ENCODE peak calls at places on chromosomes 4 and X, in seven cellular contexts. U is HCT116, D is upper lobe of right lung, M is IMR-90, L is left ventricle myocardium inferior, W is breast epithelium, J is psoas muscle. N is an unnamed sample.

GRCh38 chr4:155787113-155787710 is 28.4 kb downstream of the GUCY1B1 start:
- DNase-seq in U (peak; percentile 44), D (no peak), M (peak; percentile 70), L (no peak), W (no peak), J (no peak), N (no peak)

GRCh38 chr4:181909368-181909767 is 333.8 kb upstream of the TENM3 start:
- DNase-seq in U (no peak), D (no peak), M (peak; percentile 91), L (no peak), W (no peak), J (no peak), N (no peak)

GRCh38 chrX:44651347-44651746 is 108.7 kb upstream of the FUNDC1 start:
- DNase-seq in U (peak; percentile 3), D (no peak), M (no peak), L (no peak), W (no peak), J (peak; percentile 77), N (no peak)

GRCh38 chrX:10722804-10723364 is 102.5 kb upstream of the MID1 start:
- DNase-seq in U (peak; percentile 10), D (no peak), M (peak; percentile 67), L (no peak), W (peak; percentile 28), J (no peak), N (peak; percentile 45)

GRCh38 chr4:104128850-104129213 is 365.9 kb downstream of the CXXC4 start:
- DNase-seq in U (peak; percentile 3), D (no peak), M (no peak), L (no peak), W (no peak), J (no peak), N (peak; percentile 49)

GRCh38 chr4:113467581-113467980 is 294.0 kb downstream of the CAMK2D start:
- DNase-seq in U (no peak), D (no peak), M (peak; percentile 68), L (no peak), W (no peak), J (no peak), N (no peak)

GRCh38 chr4:37989398-37990260 is 29.4 kb downstream of the PTTG2 start:
- DNase-seq in U (no peak), D (no peak), M (no peak), L (no peak), W (no peak), J (no peak), N (no peak)

GRCh38 chr4:122732329-122733026 is at the start of gene BBS12:
- DNase-seq in U (peak; percentile 98), D (peak; percentile 98), M (peak; percentile 99), L (peak; percentile 98), W (peak; percentile 98), J (peak; percentile 98), N (peak; percentile 98)

GRCh38 chrX:43969504-43970501 is 3.4 kb downstream of the NDP start:
- DNase-seq in U (no peak), D (no peak), M (peak; percentile 56), L (no peak), W (peak; percentile 19), J (no peak), N (no peak)

GRCh38 chr4:81259151-81259550 is 44.1 kb upstream of the PRKG2 start:
- DNase-seq in U (no peak), D (no peak), M (no peak), L (no peak), W (no peak), J (no peak), N (no peak)

GRCh38 chrX:67692246-67692645 is 148.4 kb downstream of the AR start:
- DNase-seq in U (no peak), D (no peak), M (peak; percentile 16), L (no peak), W (no peak), J (no peak), N (no peak)

GRCh38 chrX:107902721-107903120 is 77.1 kb downstream of the MID2 start:
- DNase-seq in U (no peak), D (no peak), M (no peak), L (no peak), W (no peak), J (no peak), N (no peak)

GRCh38 chr4:121421594-121421993 is 40.8 kb upstream of the QRFPR start:
- DNase-seq in U (peak; percentile 13), D (no peak), M (no peak), L (no peak), W (no peak), J (no peak), N (no peak)

GRCh38 chrX:63050225-63050624 is 300.9 kb downstream of the SPIN4 start:
- DNase-seq in U (peak; percentile 1), D (no peak), M (no peak), L (no peak), W (no peak), J (no peak), N (peak; percentile 4)

GRCh38 chrX:152656087-152656486 is 18.4 kb downstream of the GABRQ start:
- DNase-seq in U (no peak), D (no peak), M (no peak), L (no peak), W (no peak), J (no peak), N (no peak)

GRCh38 chrX:65688403-65688881 is 21.0 kb downstream of the MSN start:
- DNase-seq in U (no peak), D (no peak), M (peak; percentile 73), L (no peak), W (no peak), J (no peak), N (no peak)

GRCh38 chr4:15665738-15666365 is 10.7 kb upstream of the FBXL5 start:
- DNase-seq in U (peak; percentile 63), D (no peak), M (peak; percentile 58), L (no peak), W (no peak), J (no peak), N (no peak)

GRCh38 chrX:11557120-11557519 is 108.6 kb downstream of the ARHGAP6 start:
- DNase-seq in U (no peak), D (no peak), M (peak; percentile 72), L (no peak), W (no peak), J (no peak), N (no peak)

GRCh38 chrX:73922856-73923429 is 359.9 kb downstream of the CHIC1 start:
- DNase-seq in U (no peak), D (no peak), M (peak; percentile 26), L (no peak), W (no peak), J (no peak), N (no peak)

GRCh38 chrX:11758400-11759171 is 549 bp downstream of the MSL3 start:
- DNase-seq in U (peak; percentile 45), D (peak; percentile 94), M (peak; percentile 73), L (peak; percentile 88), W (peak; percentile 53), J (peak; percentile 95), N (peak; percentile 79)

GRCh38 chr4:67593741-67594175 is 35.2 kb downstream of the STAP1 start:
- DNase-seq in U (no peak), D (no peak), M (peak; percentile 25), L (no peak), W (no peak), J (no peak), N (no peak)

GRCh38 chr4:169158860-169159259 is 111.9 kb downstream of the SH3RF1 start:
- DNase-seq in U (no peak), D (no peak), M (no peak), L (no peak), W (no peak), J (no peak), N (no peak)

GRCh38 chrX:147735364-147735763 is 176.4 kb upstream of the FMR1 start:
- DNase-seq in U (no peak), D (no peak), M (no peak), L (no peak), W (no peak), J (no peak), N (no peak)

GRCh38 chr4:154877110-154877760 is 96.2 kb downstream of the RBM46 start:
- DNase-seq in U (peak; percentile 8), D (no peak), M (peak; percentile 32), L (no peak), W (no peak), J (no peak), N (no peak)

GRCh38 chr4:122045533-122045932 is 93.7 kb upstream of the TRPC3 start:
- DNase-seq in U (peak; percentile 62), D (peak; percentile 70), M (peak; percentile 96), L (no peak), W (no peak), J (no peak), N (no peak)

GRCh38 chr4:2817701-2818350 is 24.9 kb downstream of the SH3BP2 start:
- DNase-seq in U (peak; percentile 7), D (peak; percentile 83), M (no peak), L (no peak), W (no peak), J (peak; percentile 53), N (peak; percentile 57)
- H3K4me3 ChIP-seq in U (peak overlapping the region; percentile 78), D (peak overlapping the region; percentile 53), M (peak overlapping the region; percentile 82), L (peak overlapping the region; percentile 67), W (peak overlapping the region; percentile 52), J (peak overlapping the region; percentile 70), N (peak overlapping the region; percentile 71)

GRCh38 chrX:129998006-129998405 is 15.6 kb downstream of the BCORL1 start:
- DNase-seq in U (no peak), D (no peak), M (no peak), L (no peak), W (no peak), J (no peak), N (no peak)

GRCh38 chrX:130005408-130005807 is 23.0 kb downstream of the BCORL1 start:
- DNase-seq in U (no peak), D (no peak), M (no peak), L (no peak), W (no peak), J (no peak), N (no peak)

GRCh38 chrX:129997081-129997480 is 14.6 kb downstream of the BCORL1 start:
- DNase-seq in U (no peak), D (no peak), M (no peak), L (no peak), W (no peak), J (no peak), N (no peak)

GRCh38 chrX:130001893-130002292 is 19.5 kb downstream of the BCORL1 start:
- DNase-seq in U (no peak), D (no peak), M (no peak), L (no peak), W (no peak), J (no peak), N (no peak)

GRCh38 chrX:130002541-130002940 is 20.1 kb downstream of the BCORL1 start:
- DNase-seq in U (no peak), D (no peak), M (no peak), L (no peak), W (no peak), J (no peak), N (no peak)
- H3K4me1 ChIP-seq in U (no peaks in the 10 kb centered on the region), D (no peaks in the 10 kb centered on the region), M (no peaks in the 10 kb centered on the region), L (no peaks in the 10 kb centered on the region), W (no peaks in the 10 kb centered on the region), J (no peaks in the 10 kb centered on the region), N (no peaks in the 10 kb centered on the region)

DNA sequence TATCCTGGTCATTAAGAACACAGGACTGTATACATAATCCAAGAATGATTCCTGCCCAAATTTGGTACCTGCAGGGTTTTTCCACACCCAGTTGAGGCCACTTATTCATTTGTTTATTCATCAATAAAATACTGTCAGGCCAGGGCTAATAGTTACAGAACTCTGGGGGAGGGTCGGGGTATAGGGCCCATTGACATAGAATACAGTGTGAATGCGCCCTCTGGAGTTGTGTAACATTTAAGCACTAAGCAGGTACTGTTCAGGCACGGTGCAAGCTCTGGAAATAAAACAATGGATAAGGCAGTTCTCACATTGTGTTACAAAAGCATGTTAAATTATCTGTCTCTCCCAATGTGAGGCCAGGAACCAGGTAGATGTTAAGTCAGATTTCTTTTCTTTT is 30.8 kb upstream of the LRBA start:
- DNase-seq in U (peak; percentile 21), D (no peak), M (no peak), L (no peak), W (no peak), J (no peak), N (peak; percentile 38)
- TF ChIP-seq CTCF in U (peak; percentile 39), D (no peak), M (no peak), L (no peak), W (no peak), J (no peak), N (no peak)

GRCh38 chrX:123186796-123187195 is 2.7 kb downstream of the GRIA3 start:
- DNase-seq in U (no peak), D (no peak), M (no peak), L (no peak), W (no peak), J (no peak), N (no peak)
- H3K4me3 ChIP-seq in U (no peak overlapping the region), D (no peak overlapping the region), M (no peak overlapping the region), L (no peak overlapping the region), W (no peak overlapping the region), J (no peak overlapping the region), N (no peak overlapping the region)